ENCODE peak calls at places on chromosomes 16 and 17, in ten cellular contexts. E is HCT116, H is lower leg skin, P is transverse colon, O is A549, A is prostate gland, Q is adrenal gland, V is ovary, Y is heart left ventricle, N is stomach. J is an unnamed sample.
A peak's percentile ranks its signal among the peaks of the same experiment; 100 is the strongest.

GRCh38 chr17:38632334-38632733 is 26.6 kb upstream of the SRCIN1 start:
- DNase-seq in A (no peak), Y (no peak), N (no peak), O (no peak), E (no peak), V (no peak), Q (no peak), P (no peak), H (no peak), J (no peak)

GRCh38 chr17:76547183-76547641 is 7.4 kb downstream of the PRCD start:
- DNase-seq in O (peak; percentile 74), E (no peak), Q (peak; percentile 72), Y (peak; percentile 74), A (peak; percentile 52), V (peak; percentile 69), N (peak; percentile 51), H (peak; percentile 87), P (peak; percentile 67), J (peak; percentile 85)

GRCh38 chr17:71441098-71441497 is 679.7 kb upstream of the SOX9 start:
- DNase-seq in Q (no peak), E (peak; percentile 79), A (peak; percentile 8), V (no peak), Y (no peak), N (no peak), P (no peak), O (peak; percentile 90), H (no peak), J (peak; percentile 95)

GRCh38 chr17:65656390-65657250 is 95.2 kb upstream of the AXIN2 start:
- DNase-seq in H (no peak), O (peak; percentile 20), N (no peak), Q (no peak), E (no peak), V (no peak), P (no peak), A (no peak), Y (no peak), J (peak; percentile 26)

GRCh38 chr17:74833501-74834361 is 26.0 kb downstream of the GRIN2C start:
- DNase-seq in V (no peak), P (peak; percentile 23), H (peak; percentile 89), O (no peak), Y (peak; percentile 40), Q (no peak), N (no peak), E (no peak), A (no peak), J (peak; percentile 52)

GRCh38 chr16:49015189-49015540 is 266.5 kb downstream of the CBLN1 start:
- DNase-seq in H (peak; percentile 72), P (no peak), N (no peak), Q (no peak), Y (no peak), V (no peak), E (no peak), O (no peak), A (no peak), J (no peak)

GRCh38 chr17:74814453-74814852 is 38.3 kb upstream of the NAT9 start:
- DNase-seq in V (no peak), H (no peak), P (no peak), A (no peak), E (no peak), N (no peak), Q (no peak), Y (no peak), O (no peak), J (no peak)

GRCh38 chr17:73902416-73903181 is 258.4 kb upstream of the SDK2 start:
- DNase-seq in A (no peak), E (no peak), P (no peak), N (no peak), V (no peak), Q (no peak), H (peak; percentile 74), Y (no peak), O (no peak), J (no peak)

DNA sequence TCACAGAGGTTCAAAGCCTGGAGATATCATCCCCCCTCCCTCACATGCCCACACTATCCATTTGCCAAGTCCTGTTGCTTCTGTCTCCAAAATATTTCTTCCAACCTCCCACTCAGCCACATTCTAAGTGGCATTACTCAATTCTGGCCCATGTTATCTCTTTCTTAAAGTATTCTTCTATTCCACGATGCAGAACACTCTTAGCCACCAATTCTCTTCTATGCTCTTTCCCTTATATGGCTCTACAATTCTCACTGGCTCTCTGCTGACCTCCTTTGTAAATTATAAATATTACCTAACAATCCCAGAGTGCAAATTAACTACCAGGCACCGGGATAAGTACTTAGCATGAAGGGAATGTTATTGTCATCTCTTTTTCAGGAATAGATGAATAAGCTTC is 82.4 kb downstream of the KCNJ2 start:
- DNase-seq in E (no peak), Y (no peak), O (no peak), V (no peak), A (no peak), H (no peak), N (no peak), Q (no peak), P (no peak), J (no peak)
- TF ChIP-seq CTCF in E (no peak), Y (no peak), O (no peak), V (no peak), A (no peak), H (no peak), N (no peak), Q (no peak), P (no peak), J (no peak)

GRCh38 chr17:7837375-7838290 is 3.6 kb downstream of the KDM6B start:
- DNase-seq in Y (no peak), P (no peak), V (no peak), Q (no peak), E (no peak), A (no peak), H (no peak), O (no peak), N (no peak), J (no peak)

GRCh38 chr17:7839199-7839889 is 5.3 kb downstream of the KDM6B start:
- DNase-seq in H (peak; percentile 88), P (peak; percentile 88), A (no peak), Y (peak; percentile 29), E (no peak), N (no peak), Q (no peak), O (no peak), V (no peak), J (no peak)

GRCh38 chr17:7836596-7837374 is 2.8 kb downstream of the KDM6B start:
- DNase-seq in Y (peak; percentile 92), E (peak; percentile 96), H (peak; percentile 98), V (peak; percentile 99), A (peak; percentile 58), N (peak; percentile 95), P (peak; percentile 98), Q (peak; percentile 96), O (peak; percentile 98), J (peak; percentile 95)

GRCh38 chr17:7839890-7840260 is 5.9 kb downstream of the KDM6B start:
- DNase-seq in V (no peak), Q (no peak), N (no peak), Y (no peak), H (peak; percentile 76), A (no peak), O (peak; percentile 80), E (no peak), P (no peak), J (peak; percentile 55)

DNA sequence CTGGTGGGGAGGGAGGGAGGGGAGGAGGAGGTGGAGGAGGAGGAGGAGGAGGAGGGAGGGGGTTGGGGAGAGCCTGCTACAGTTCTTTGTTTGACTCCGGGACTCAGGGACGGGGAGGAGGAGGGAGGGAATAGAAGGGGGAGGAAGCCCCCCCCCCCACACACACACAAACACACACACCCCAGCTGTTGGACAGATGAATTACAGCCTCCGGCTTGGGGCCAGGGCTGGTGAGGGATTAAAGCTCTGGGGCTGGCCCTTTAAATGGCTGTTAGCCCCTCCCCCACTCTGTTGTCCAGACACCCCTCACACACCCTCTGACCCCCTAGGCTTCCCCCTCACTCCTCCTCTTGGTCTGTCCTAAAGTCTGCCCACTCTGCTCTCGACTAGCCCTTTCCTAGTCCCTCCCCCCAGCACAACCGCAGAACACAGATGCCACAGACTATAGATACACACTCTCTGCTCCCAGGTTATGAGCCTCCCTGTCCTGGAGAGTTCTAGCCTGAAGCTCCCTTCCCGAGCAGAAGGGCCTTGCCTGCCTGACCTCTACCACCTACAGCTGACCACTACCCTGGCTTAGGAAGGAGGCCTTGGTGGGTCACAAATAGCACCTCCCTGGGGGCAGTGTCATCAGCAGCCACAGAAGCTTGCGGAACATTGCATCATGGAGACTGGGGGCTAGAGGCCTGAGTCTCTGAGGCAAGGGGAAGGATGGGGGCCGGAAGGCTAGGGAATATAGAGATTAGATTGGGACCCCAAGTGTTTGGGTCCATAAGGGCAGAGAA is 4.5 kb downstream of the KDM6B start:
- DNase-seq in Q (peak; percentile 54), A (no peak), O (peak; percentile 66), E (no peak), Y (peak; percentile 65), V (peak; percentile 70), H (peak; percentile 80), N (no peak), P (peak; percentile 53), J (peak; percentile 78)
- TF ChIP-seq POLR2A in Q (no peak), A (no peak), O (no peak), E (peak; percentile 16), Y (no peak), V (no peak), H (no peak), N (no peak), P (no peak), J (peak; percentile 65)

GRCh38 chr16:77603656-77604055 is 118.7 kb upstream of the NUDT7 start:
- DNase-seq in H (no peak), Q (no peak), A (no peak), Y (no peak), N (no peak), E (no peak), V (no peak), O (no peak), P (no peak), J (no peak)
- H3K4me3 ChIP-seq in H (no peak overlapping the region), Q (no peak overlapping the region), A (no peak overlapping the region), Y (no peak overlapping the region), N (no peak overlapping the region), E (no peak overlapping the region), V (no peak overlapping the region), O (no peak overlapping the region), P (no peak overlapping the region), J (no peak overlapping the region)

GRCh38 chr17:42984486-42984885 is 4.1 kb downstream of the RUNDC1 start:
- DNase-seq in O (no peak), V (no peak), Q (no peak), E (no peak), H (no peak), N (no peak), P (no peak), Y (no peak), A (peak; percentile 48), J (no peak)

GRCh38 chr17:42980274-42980765 is at the start of gene RUNDC1:
- DNase-seq in P (peak; percentile 99), O (peak; percentile 92), Y (peak; percentile 95), N (peak; percentile 97), E (peak; percentile 59), A (peak; percentile 94), Q (peak; percentile 93), H (peak; percentile 98), V (peak; percentile 87), J (peak; percentile 73)

GRCh38 chr17:42982266-42982665 is 1.9 kb downstream of the RUNDC1 start:
- DNase-seq in N (no peak), H (no peak), O (no peak), A (peak; percentile 53), Q (no peak), V (no peak), P (no peak), Y (no peak), E (no peak), J (no peak)

GRCh38 chr17:42979511-42980273 is at the start of gene PTGES3L:
- DNase-seq in O (peak; percentile 48), V (no peak), Q (peak; percentile 35), N (no peak), A (peak; percentile 28), E (no peak), Y (peak; percentile 69), P (peak; percentile 63), H (no peak), J (peak; percentile 48)

GRCh38 chr17:42980766-42981397 is 517 bp downstream of the RUNDC1 start:
- DNase-seq in N (peak; percentile 61), Y (peak; percentile 42), H (no peak), E (peak; percentile 31), Q (peak; percentile 58), V (peak; percentile 30), P (peak; percentile 71), A (peak; percentile 50), O (peak; percentile 75), J (peak; percentile 64)
- TF ChIP-seq CTCF in N (no peak), Y (no peak), H (no peak), E (no peak), Q (peak; percentile 24), V (peak; percentile 12), P (no peak), A (no peak), O (peak; percentile 27), J (no peak)

J was measured in IMR-90.